ENCODE peak calls at places on chromosomes 3 and 15, in ten cellular contexts. M, Z, L, S, C, Y, E, I, X and K are unnamed samples.

GRCh38 chr3:158105710-158106438 is at the start of gene SHOX2:
- DNase-seq in I (no peak), X (peak), M (no peak), L (peak), E (peak), S (peak), Y (no peak), Z (no peak), C (no peak), K (peak)

GRCh38 chr3:148146947-148147346 is 550.8 kb upstream of the AGTR1 start:
- DNase-seq in S (no peak), X (no peak), L (no peak), M (no peak), C (no peak), Z (no peak), I (no peak), E (no peak), Y (no peak), K (no peak)

GRCh38 chr3:88203537-88204143 is 53.9 kb downstream of the C3orf38 start:
- DNase-seq in Y (peak), E (peak), X (no peak), C (peak), Z (no peak), M (peak), L (peak), S (peak), I (peak), K (peak)

GRCh38 chr3:122231781-122232180 is 48.3 kb downstream of the CASR start:
- DNase-seq in Y (no peak), M (no peak), I (no peak), E (no peak), L (no peak), S (no peak), C (no peak), X (no peak), Z (no peak), K (no peak)

GRCh38 chr3:5053021-5053831 is 68.9 kb upstream of the ARL8B start:
- DNase-seq in S (no peak), X (peak), M (no peak), Y (no peak), L (no peak), E (no peak), Z (no peak), I (no peak), C (no peak), K (no peak)

GRCh38 chr3:126540342-126540849 is 16.4 kb downstream of the CHST13 start:
- DNase-seq in L (peak), S (no peak), E (no peak), C (no peak), Z (peak), X (peak), I (peak), M (no peak), Y (no peak), K (peak)

GRCh38 chr3:142115927-142116668 is 33.2 kb downstream of the TFDP2 start:
- DNase-seq in L (no peak), S (no peak), I (no peak), Y (no peak), M (no peak), Z (no peak), X (no peak), C (no peak), E (no peak), K (no peak)

GRCh38 chr3:182238141-182238540 is 526.4 kb downstream of the SOX2 start:
- DNase-seq in Y (no peak), M (peak), S (no peak), I (peak), Z (no peak), X (no peak), L (peak), E (no peak), C (no peak), K (peak)

GRCh38 chr3:112416391-112417212 is 82.7 kb downstream of the BTLA start:
- DNase-seq in Z (no peak), E (no peak), L (no peak), M (no peak), I (no peak), Y (no peak), S (no peak), X (no peak), C (no peak), K (no peak)

GRCh38 chr15:41790756-41791546 is 16.7 kb downstream of the MAPKBP1 start:
- DNase-seq in X (no peak), I (no peak), Y (no peak), C (no peak), S (no peak), M (peak), L (no peak), E (no peak), Z (no peak), K (peak)

GRCh38 chr3:54122802-54123537 is 618 bp downstream of the CACNA2D3 start:
- DNase-seq in M (no peak), L (no peak), S (no peak), C (no peak), X (no peak), Y (peak), I (no peak), E (no peak), Z (no peak), K (no peak)

GRCh38 chr3:64022451-64023186 is 675 bp downstream of the PSMD6 start:
- DNase-seq in C (peak), I (no peak), E (no peak), L (no peak), S (peak), Y (peak), X (no peak), Z (no peak), M (no peak), K (peak)

GRCh38 chr3:39809181-39809994 is at the start of gene MYRIP:
- DNase-seq in L (peak), Z (no peak), X (peak), C (no peak), Y (peak), M (peak), I (peak), S (no peak), E (peak), K (peak)

GRCh38 chr3:118380576-118380975 is 654.1 kb downstream of the IGSF11 start:
- DNase-seq in X (no peak), S (no peak), Y (no peak), E (no peak), Z (no peak), M (no peak), I (no peak), C (no peak), L (no peak), K (no peak)